ENCODE peak calls at places on chromosomes 6 and 20, in seven cellular contexts. J is PC-9, K is HS-5, P is activated gamma-delta T cell treated with Interleukin-2 at 50 U/mL for 16 hours, W is SHP77, D is AG08396, O is frontal cortex. A is an unnamed sample.

GRCh38 chr6:17562636-17563035 is 37.5 kb upstream of the FAM8A1 start:
- DNase-seq in J (no peak), K (no peak), P (no peak), W (no peak), D (no peak), O (no peak), A (no peak)

GRCh38 chr20:35404614-35405259 is 7.0 kb downstream of the UQCC1 start:
- DNase-seq in J (no peak), K (no peak), P (no peak), W (no peak), D (no peak), O (no peak), A (no peak)

GRCh38 chr6:10771371-10771894 is 23.8 kb downstream of the TMEM14B start:
- DNase-seq in J (no peak), K (no peak), P (no peak), W (no peak), D (no peak), O (no peak), A (no peak)

GRCh38 chr20:1933465-1933870 is 38.3 kb downstream of the SIRPA start:
- DNase-seq in J (no peak), K (no peak), P (no peak), W (no peak), D (peak; percentile 52), O (no peak), A (no peak)

GRCh38 chr20:54132612-54133433 is 41.0 kb downstream of the CYP24A1 start:
- DNase-seq in J (peak; percentile 100), K (peak; percentile 100), P (no peak), W (no peak), D (peak; percentile 71), O (no peak), A (no peak)

GRCh38 chr6:164523060-164523459 is 786.3 kb downstream of the C6orf118 start:
- DNase-seq in J (no peak), K (no peak), P (no peak), W (no peak), D (no peak), O (no peak), A (no peak)

GRCh38 chr20:31516651-31517050 is 2.4 kb downstream of the HM13 start:
- DNase-seq in J (no peak), K (no peak), P (no peak), W (no peak), D (no peak), O (no peak), A (no peak)

GRCh38 chr6:16336056-16336810 is 97.8 kb downstream of the GMPR start:
- DNase-seq in J (no peak), K (no peak), P (no peak), W (no peak), D (no peak), O (no peak), A (peak; percentile 51)

GRCh38 chr20:31666258-31667042 is 28.7 kb downstream of the COX4I2 start:
- DNase-seq in J (peak; percentile 22), K (no peak), P (peak; percentile 34), W (no peak), D (no peak), O (no peak), A (peak; percentile 69)

GRCh38 chr6:119628691-119629621 is 279.4 kb upstream of the MAN1A1 start:
- DNase-seq in J (no peak), K (no peak), P (no peak), W (no peak), D (no peak), O (no peak), A (no peak)

GRCh38 chr6:124487778-124488431 is 474.3 kb upstream of the RNF217 start:
- DNase-seq in J (peak; percentile 38), K (peak; percentile 61), P (no peak), W (no peak), D (no peak), O (no peak), A (no peak)

GRCh38 chr6:21402368-21402767 is 191.2 kb upstream of the SOX4 start:
- DNase-seq in J (no peak), K (peak; percentile 28), P (no peak), W (no peak), D (no peak), O (no peak), A (no peak)

GRCh38 chr6:21201673-21202430 is 391.7 kb upstream of the SOX4 start:
- DNase-seq in J (peak; percentile 58), K (no peak), P (no peak), W (peak; percentile 88), D (no peak), O (no peak), A (no peak)

GRCh38 chr20:23937303-23938117 is 51.1 kb downstream of the GGTLC1 start:
- DNase-seq in J (peak; percentile 60), K (peak; percentile 19), P (peak; percentile 56), W (peak; percentile 45), D (peak; percentile 58), O (peak; percentile 30), A (peak; percentile 71)

GRCh38 chr6:116997496-116997895 is 120.5 kb downstream of the RFX6 start:
- DNase-seq in J (no peak), K (no peak), P (no peak), W (no peak), D (no peak), O (no peak), A (no peak)

GRCh38 chr20:18011482-18011881 is 42.7 kb downstream of the MGME1 start:
- DNase-seq in J (no peak), K (no peak), P (no peak), W (no peak), D (no peak), O (no peak), A (no peak)

GRCh38 chr6:81759782-81760181 is 7.3 kb upstream of the TENT5A start:
- DNase-seq in J (no peak), K (no peak), P (no peak), W (no peak), D (no peak), O (no peak), A (no peak)

GRCh38 chr6:159090530-159091306 is 45.9 kb upstream of the TAGAP start:
- DNase-seq in J (no peak), K (no peak), P (no peak), W (peak; percentile 69), D (no peak), O (no peak), A (no peak)

GRCh38 chr6:19289408-19289967 is 547.7 kb upstream of the ID4 start:
- DNase-seq in J (peak; percentile 95), K (no peak), P (no peak), W (no peak), D (no peak), O (no peak), A (no peak)

GRCh38 chr20:19495905-19496703 is 262.0 kb upstream of the RIN2 start:
- DNase-seq in J (no peak), K (peak; percentile 19), P (no peak), W (no peak), D (peak; percentile 31), O (no peak), A (no peak)

GRCh38 chr6:44456070-44456965 is 68.8 kb downstream of the CDC5L start:
- DNase-seq in J (no peak), K (no peak), P (peak; percentile 23), W (peak; percentile 33), D (peak; percentile 74), O (no peak), A (no peak)

GRCh38 chr6:56891754-56892153 is 63.2 kb upstream of the BEND6 start:
- DNase-seq in J (no peak), K (no peak), P (no peak), W (no peak), D (peak; percentile 33), O (no peak), A (no peak)

GRCh38 chr6:5746392-5747140 is 260.2 kb downstream of the NRN1 start:
- DNase-seq in J (no peak), K (no peak), P (no peak), W (no peak), D (no peak), O (no peak), A (no peak)

GRCh38 chr6:134662077-134662476 is 287.8 kb downstream of the ALDH8A1 start:
- DNase-seq in J (no peak), K (no peak), P (no peak), W (no peak), D (no peak), O (no peak), A (no peak)

GRCh38 chr20:40493071-40493470 is 196.0 kb downstream of the MAFB start:
- DNase-seq in J (peak; percentile 52), K (no peak), P (no peak), W (no peak), D (no peak), O (no peak), A (peak; percentile 82)

GRCh38 chr6:49453221-49453620 is 9.8 kb downstream of the MMUT start:
- DNase-seq in J (no peak), K (no peak), P (no peak), W (no peak), D (no peak), O (no peak), A (no peak)

GRCh38 chr20:23918101-23918862 is 38.7 kb upstream of the CST5 start:
- DNase-seq in J (no peak), K (no peak), P (no peak), W (no peak), D (no peak), O (no peak), A (no peak)

GRCh38 chr20:10848810-10849370 is 175.1 kb upstream of the JAG1 start:
- DNase-seq in J (peak; percentile 71), K (peak; percentile 68), P (no peak), W (peak; percentile 11), D (peak; percentile 51), O (no peak), A (no peak)

GRCh38 chr20:54123587-54124180 is 50.1 kb downstream of the CYP24A1 start:
- DNase-seq in J (peak; percentile 100), K (peak; percentile 100), P (no peak), W (no peak), D (peak; percentile 52), O (no peak), A (no peak)

A was measured in sciatic nerve.